ENCODE peak calls at places on chromosomes 13 and 19, in ten cellular contexts. One of them, this sample, is unnamed.

GRCh38 chr13:43303040-43303729 is 279.8 kb downstream of the DNAJC15 start:
- DNase-seq in neural progenitor cell: peak; percentile 82
- DNase-seq in neuronal stem cell: peak; percentile 42
- DNase-seq in PC-3: peak; percentile 50
- DNase-seq in mesenchymal stem cell: peak; percentile 69
- DNase-seq in GM23248: peak; percentile 72
- DNase-seq in psoas muscle: peak; percentile 41
- DNase-seq in spleen: no peak
- DNase-seq in lower lobe of right lung: no peak
- DNase-seq in Peyer's patch: no peak
- DNase-seq in this sample: no peak

GRCh38 chr13:104869501-104869900 is 1666.0 kb downstream of the EFNB2 start:
- DNase-seq in neural progenitor cell: no peak
- DNase-seq in neuronal stem cell: no peak
- DNase-seq in PC-3: no peak
- DNase-seq in mesenchymal stem cell: peak; percentile 75
- DNase-seq in GM23248: no peak
- DNase-seq in psoas muscle: no peak
- DNase-seq in spleen: no peak
- DNase-seq in lower lobe of right lung: no peak
- DNase-seq in Peyer's patch: no peak
- DNase-seq in this sample: no peak

GRCh38 chr13:95235199-95235726 is 66.0 kb downstream of the ABCC4 start:
- DNase-seq in neural progenitor cell: no peak
- DNase-seq in neuronal stem cell: no peak
- DNase-seq in PC-3: no peak
- DNase-seq in mesenchymal stem cell: peak; percentile 34
- DNase-seq in GM23248: no peak
- DNase-seq in psoas muscle: no peak
- DNase-seq in spleen: no peak
- DNase-seq in lower lobe of right lung: no peak
- DNase-seq in Peyer's patch: no peak
- DNase-seq in this sample: no peak

GRCh38 chr19:42389899-42390298 is at the start of gene CNFN:
- DNase-seq in neural progenitor cell: no peak
- DNase-seq in neuronal stem cell: no peak
- DNase-seq in PC-3: no peak
- DNase-seq in mesenchymal stem cell: no peak
- DNase-seq in GM23248: no peak
- DNase-seq in psoas muscle: no peak
- DNase-seq in spleen: no peak
- DNase-seq in lower lobe of right lung: no peak
- DNase-seq in Peyer's patch: no peak
- DNase-seq in this sample: no peak

GRCh38 chr19:39473443-39473960 is 7.1 kb upstream of the TIMM50 start:
- DNase-seq in neural progenitor cell: no peak
- DNase-seq in neuronal stem cell: no peak
- DNase-seq in PC-3: no peak
- DNase-seq in mesenchymal stem cell: no peak
- DNase-seq in GM23248: no peak
- DNase-seq in psoas muscle: no peak
- DNase-seq in spleen: no peak
- DNase-seq in lower lobe of right lung: no peak
- DNase-seq in Peyer's patch: no peak
- DNase-seq in this sample: no peak

GRCh38 chr13:20301391-20302071 is 69.4 kb upstream of the GJB6 start:
- DNase-seq in neural progenitor cell: peak; percentile 29
- DNase-seq in neuronal stem cell: peak; percentile 2
- DNase-seq in PC-3: no peak
- DNase-seq in mesenchymal stem cell: no peak
- DNase-seq in GM23248: peak; percentile 16
- DNase-seq in psoas muscle: peak; percentile 35
- DNase-seq in spleen: no peak
- DNase-seq in lower lobe of right lung: no peak
- DNase-seq in Peyer's patch: no peak
- DNase-seq in this sample: no peak

GRCh38 chr19:41226053-41226873 is 7.2 kb downstream of the AXL start:
- DNase-seq in neural progenitor cell: peak; percentile 75
- DNase-seq in neuronal stem cell: peak; percentile 44
- DNase-seq in PC-3: peak; percentile 89
- DNase-seq in mesenchymal stem cell: peak; percentile 89
- DNase-seq in GM23248: peak; percentile 96
- DNase-seq in psoas muscle: peak; percentile 83
- DNase-seq in spleen: no peak
- DNase-seq in lower lobe of right lung: peak; percentile 72
- DNase-seq in Peyer's patch: peak; percentile 84
- DNase-seq in this sample: peak; percentile 18

GRCh38 chr13:81458211-81458610 is 1117.3 kb upstream of the SPRY2 start:
- DNase-seq in neural progenitor cell: no peak
- DNase-seq in neuronal stem cell: no peak
- DNase-seq in PC-3: no peak
- DNase-seq in mesenchymal stem cell: no peak
- DNase-seq in GM23248: no peak
- DNase-seq in psoas muscle: no peak
- DNase-seq in spleen: no peak
- DNase-seq in lower lobe of right lung: no peak
- DNase-seq in Peyer's patch: no peak
- DNase-seq in this sample: no peak

GRCh38 chr13:79648191-79648590 is 167.2 kb downstream of the NDFIP2 start:
- DNase-seq in neural progenitor cell: no peak
- DNase-seq in neuronal stem cell: no peak
- DNase-seq in PC-3: no peak
- DNase-seq in mesenchymal stem cell: no peak
- DNase-seq in GM23248: no peak
- DNase-seq in psoas muscle: no peak
- DNase-seq in spleen: no peak
- DNase-seq in lower lobe of right lung: no peak
- DNase-seq in Peyer's patch: no peak
- DNase-seq in this sample: no peak

GRCh38 chr19:33661336-33661735 is 39.6 kb downstream of the CHST8 start:
- DNase-seq in neural progenitor cell: no peak
- DNase-seq in neuronal stem cell: no peak
- DNase-seq in PC-3: no peak
- DNase-seq in mesenchymal stem cell: no peak
- DNase-seq in GM23248: no peak
- DNase-seq in psoas muscle: no peak
- DNase-seq in spleen: peak; percentile 37
- DNase-seq in lower lobe of right lung: no peak
- DNase-seq in Peyer's patch: no peak
- DNase-seq in this sample: no peak

GRCh38 chr19:48926909-48927308 is 6.6 kb upstream of the DHDH start:
- DNase-seq in neural progenitor cell: no peak
- DNase-seq in neuronal stem cell: no peak
- DNase-seq in PC-3: peak; percentile 95
- DNase-seq in mesenchymal stem cell: peak; percentile 84
- DNase-seq in GM23248: peak; percentile 100
- DNase-seq in psoas muscle: peak; percentile 51
- DNase-seq in spleen: no peak
- DNase-seq in lower lobe of right lung: peak; percentile 70
- DNase-seq in Peyer's patch: no peak
- DNase-seq in this sample: no peak

GRCh38 chr13:47334173-47334572 is 437.3 kb upstream of the HTR2A start:
- DNase-seq in neural progenitor cell: no peak
- DNase-seq in neuronal stem cell: no peak
- DNase-seq in PC-3: peak; percentile 61
- DNase-seq in mesenchymal stem cell: peak; percentile 73
- DNase-seq in GM23248: peak; percentile 89
- DNase-seq in psoas muscle: peak; percentile 27
- DNase-seq in spleen: no peak
- DNase-seq in lower lobe of right lung: no peak
- DNase-seq in Peyer's patch: no peak
- DNase-seq in this sample: no peak

GRCh38 chr13:47332149-47332548 is 435.3 kb upstream of the HTR2A start:
- DNase-seq in neural progenitor cell: no peak
- DNase-seq in neuronal stem cell: no peak
- DNase-seq in PC-3: peak; percentile 13
- DNase-seq in mesenchymal stem cell: peak; percentile 32
- DNase-seq in GM23248: peak; percentile 58
- DNase-seq in psoas muscle: no peak
- DNase-seq in spleen: no peak
- DNase-seq in lower lobe of right lung: no peak
- DNase-seq in Peyer's patch: no peak
- DNase-seq in this sample: no peak

GRCh38 chr13:47337781-47338507 is 441.1 kb upstream of the HTR2A start:
- DNase-seq in neural progenitor cell: peak; percentile 20
- DNase-seq in neuronal stem cell: no peak
- DNase-seq in PC-3: no peak
- DNase-seq in mesenchymal stem cell: peak; percentile 80
- DNase-seq in GM23248: peak; percentile 77
- DNase-seq in psoas muscle: no peak
- DNase-seq in spleen: no peak
- DNase-seq in lower lobe of right lung: no peak
- DNase-seq in Peyer's patch: no peak
- DNase-seq in this sample: no peak
- H3K4me3 ChIP-seq in neural progenitor cell: no peak overlapping the region
- H3K4me3 ChIP-seq in neuronal stem cell: no peak overlapping the region
- H3K4me3 ChIP-seq in PC-3: no peak overlapping the region
- H3K4me3 ChIP-seq in mesenchymal stem cell: no peak overlapping the region
- H3K4me3 ChIP-seq in GM23248: no peak overlapping the region
- H3K4me3 ChIP-seq in psoas muscle: no peak overlapping the region
- H3K4me3 ChIP-seq in spleen: no peak overlapping the region
- H3K4me3 ChIP-seq in lower lobe of right lung: no peak overlapping the region
- H3K4me3 ChIP-seq in Peyer's patch: no peak overlapping the region
- H3K4me3 ChIP-seq in this sample: no peak overlapping the region

GRCh38 chr13:113857531-113858195 is 6.2 kb downstream of the GAS6 start:
- DNase-seq in neural progenitor cell: peak; percentile 59
- DNase-seq in neuronal stem cell: no peak
- DNase-seq in PC-3: no peak
- DNase-seq in mesenchymal stem cell: no peak
- DNase-seq in GM23248: no peak
- DNase-seq in psoas muscle: no peak
- DNase-seq in spleen: no peak
- DNase-seq in lower lobe of right lung: peak; percentile 31
- DNase-seq in Peyer's patch: peak; percentile 49
- DNase-seq in this sample: no peak
- H3K27ac ChIP-seq in neural progenitor cell: peak overlapping the region; percentile 88
- H3K27ac ChIP-seq in neuronal stem cell: peak overlapping the region; percentile 77
- H3K27ac ChIP-seq in PC-3: no peak overlapping the region
- H3K27ac ChIP-seq in mesenchymal stem cell: peak overlapping the region; percentile 5
- H3K27ac ChIP-seq in GM23248: peak overlapping the region; percentile 5
- H3K27ac ChIP-seq in psoas muscle: no peak overlapping the region
- H3K27ac ChIP-seq in spleen: no peak overlapping the region
- H3K27ac ChIP-seq in lower lobe of right lung: no peak overlapping the region
- H3K27ac ChIP-seq in Peyer's patch: no peak overlapping the region
- H3K27ac ChIP-seq in this sample: no peak overlapping the region

GRCh38 chr19:19670070-19670551 is 1.5 kb downstream of the ZNF101 start:
- DNase-seq in neural progenitor cell: peak; percentile 66
- DNase-seq in neuronal stem cell: no peak
- DNase-seq in PC-3: no peak
- DNase-seq in mesenchymal stem cell: peak; percentile 11
- DNase-seq in GM23248: peak; percentile 11
- DNase-seq in psoas muscle: no peak
- DNase-seq in spleen: no peak
- DNase-seq in lower lobe of right lung: no peak
- DNase-seq in Peyer's patch: no peak
- DNase-seq in this sample: no peak

GRCh38 chr19:19674315-19674714 is 5.7 kb downstream of the ZNF101 start:
- DNase-seq in neural progenitor cell: no peak
- DNase-seq in neuronal stem cell: no peak
- DNase-seq in PC-3: no peak
- DNase-seq in mesenchymal stem cell: no peak
- DNase-seq in GM23248: no peak
- DNase-seq in psoas muscle: no peak
- DNase-seq in spleen: no peak
- DNase-seq in lower lobe of right lung: no peak
- DNase-seq in Peyer's patch: no peak
- DNase-seq in this sample: no peak

GRCh38 chr19:19668230-19669012 is at the start of gene ZNF101:
- DNase-seq in neural progenitor cell: peak; percentile 98
- DNase-seq in neuronal stem cell: peak; percentile 89
- DNase-seq in PC-3: peak; percentile 95
- DNase-seq in mesenchymal stem cell: peak; percentile 90
- DNase-seq in GM23248: peak; percentile 96
- DNase-seq in psoas muscle: peak; percentile 93
- DNase-seq in spleen: peak; percentile 97
- DNase-seq in lower lobe of right lung: peak; percentile 96
- DNase-seq in Peyer's patch: peak; percentile 95
- DNase-seq in this sample: peak; percentile 96

GRCh38 chr19:19677579-19677978 is 8.9 kb downstream of the ZNF101 start:
- DNase-seq in neural progenitor cell: no peak
- DNase-seq in neuronal stem cell: no peak
- DNase-seq in PC-3: no peak
- DNase-seq in mesenchymal stem cell: no peak
- DNase-seq in GM23248: no peak
- DNase-seq in psoas muscle: no peak
- DNase-seq in spleen: no peak
- DNase-seq in lower lobe of right lung: no peak
- DNase-seq in Peyer's patch: no peak
- DNase-seq in this sample: no peak

DNA sequence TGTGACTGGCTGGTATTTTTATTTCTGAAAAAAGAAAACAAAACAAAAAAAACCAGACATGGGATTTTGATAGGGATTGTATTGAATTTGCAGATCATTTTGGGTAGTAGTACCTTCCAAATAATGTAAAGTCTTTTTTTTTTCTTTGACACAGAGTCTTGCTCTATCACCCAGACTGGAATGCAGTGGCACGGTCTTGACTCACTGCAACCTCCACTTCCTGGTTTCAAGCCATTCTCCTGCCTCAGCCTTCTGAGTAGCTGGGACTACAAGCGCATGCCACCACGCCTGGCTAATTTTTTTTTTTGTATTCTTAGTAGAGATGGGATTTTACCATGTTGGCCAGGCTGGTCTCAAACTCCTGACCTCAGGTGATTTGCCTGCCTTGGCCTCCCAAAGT is 4.2 kb downstream of the ZNF101 start:
- DNase-seq in neural progenitor cell: no peak
- DNase-seq in neuronal stem cell: no peak
- DNase-seq in PC-3: no peak
- DNase-seq in mesenchymal stem cell: no peak
- DNase-seq in GM23248: no peak
- DNase-seq in psoas muscle: no peak
- DNase-seq in spleen: no peak
- DNase-seq in lower lobe of right lung: no peak
- DNase-seq in Peyer's patch: no peak
- DNase-seq in this sample: no peak
- H3K36me3 ChIP-seq in neural progenitor cell: peaks cover 4% of the 10 kb centered on the region
- H3K36me3 ChIP-seq in neuronal stem cell: peaks cover 69% of the 10 kb centered on the region
- H3K36me3 ChIP-seq in PC-3: peaks cover 46% of the 10 kb centered on the region
- H3K36me3 ChIP-seq in mesenchymal stem cell: peaks cover 36% of the 10 kb centered on the region
- H3K36me3 ChIP-seq in GM23248: peaks cover 18% of the 10 kb centered on the region
- H3K36me3 ChIP-seq in psoas muscle: peaks cover 9% of the 10 kb centered on the region
- H3K36me3 ChIP-seq in spleen: peaks cover 53% of the 10 kb centered on the region
- H3K36me3 ChIP-seq in lower lobe of right lung: peaks cover 46% of the 10 kb centered on the region
- H3K36me3 ChIP-seq in Peyer's patch: no peaks in the 10 kb centered on the region
- H3K36me3 ChIP-seq in this sample: peaks cover 85% of the 10 kb centered on the region

DNA sequence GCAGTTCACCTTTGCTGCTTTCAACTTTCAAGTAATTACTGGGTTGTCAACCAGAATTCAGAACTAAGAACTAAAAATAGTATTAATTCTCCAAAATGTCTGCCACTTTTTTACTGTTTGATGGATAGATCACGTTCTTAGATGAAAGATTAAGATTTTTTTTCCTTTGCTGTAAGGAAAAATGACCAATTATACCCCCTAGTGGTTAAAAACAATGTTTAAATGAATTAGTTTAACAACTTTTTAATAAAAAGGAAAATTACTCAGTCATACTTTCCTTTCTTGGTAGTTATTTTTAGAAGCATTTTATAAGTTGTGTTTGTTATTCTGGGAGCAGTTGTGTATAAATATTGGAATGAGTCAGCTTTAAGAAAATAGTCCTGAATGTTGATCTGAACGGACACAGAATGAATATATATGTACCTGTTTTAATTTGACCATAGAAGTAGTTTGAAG is 4.6 kb downstream of the TM9SF2 start:
- DNase-seq in neural progenitor cell: no peak
- DNase-seq in neuronal stem cell: no peak
- DNase-seq in PC-3: peak; percentile 50
- DNase-seq in mesenchymal stem cell: peak; percentile 64
- DNase-seq in GM23248: peak; percentile 67
- DNase-seq in psoas muscle: no peak
- DNase-seq in spleen: no peak
- DNase-seq in lower lobe of right lung: no peak
- DNase-seq in Peyer's patch: no peak
- DNase-seq in this sample: peak; percentile 41
- H3K4me3 ChIP-seq in neural progenitor cell: no peak overlapping the region
- H3K4me3 ChIP-seq in neuronal stem cell: no peak overlapping the region
- H3K4me3 ChIP-seq in PC-3: peak overlapping the region; percentile 40
- H3K4me3 ChIP-seq in mesenchymal stem cell: no peak overlapping the region
- H3K4me3 ChIP-seq in GM23248: peak overlapping the region; percentile 18
- H3K4me3 ChIP-seq in psoas muscle: peak overlapping the region; percentile 20
- H3K4me3 ChIP-seq in spleen: no peak overlapping the region
- H3K4me3 ChIP-seq in lower lobe of right lung: no peak overlapping the region
- H3K4me3 ChIP-seq in Peyer's patch: no peak overlapping the region
- H3K4me3 ChIP-seq in this sample: no peak overlapping the region